ENCODE peak calls at places on chromosomes 5 and 9, in seven cellular contexts. R is mesendoderm, G is trophoblast cell, J is neuronal stem cell, Z is H9, O is IMR-90, K is mesenchymal stem cell. Q is an unnamed sample.

GRCh38 chr5:126446498-126447224 is 23.5 kb downstream of the GRAMD2B start:
- DNase-seq in R (no peak), G (peak), J (no peak), Z (no peak), O (peak), K (peak), Q (no peak)

GRCh38 chr5:32711693-32712462 is 757 bp downstream of the NPR3 start:
- DNase-seq in R (peak), G (no peak), J (peak), Z (peak), O (peak), K (peak), Q (peak)

GRCh38 chr5:154761062-154761740 is 6.0 kb downstream of the LARP1 start:
- DNase-seq in R (no peak), G (no peak), J (no peak), Z (no peak), O (no peak), K (no peak), Q (no peak)

GRCh38 chr5:158115468-158115867 is 256.5 kb upstream of the CLINT1 start:
- DNase-seq in R (no peak), G (no peak), J (no peak), Z (no peak), O (no peak), K (peak), Q (no peak)

GRCh38 chr9:113984639-113985380 is 93.3 kb downstream of the AMBP start:
- DNase-seq in R (no peak), G (no peak), J (no peak), Z (no peak), O (no peak), K (no peak), Q (no peak)

GRCh38 chr5:26023361-26023760 is 1015.0 kb downstream of the CDH9 start:
- DNase-seq in R (no peak), G (no peak), J (no peak), Z (no peak), O (no peak), K (no peak), Q (no peak)

GRCh38 chr5:149409268-149409948 is 30.3 kb upstream of the IL17B start:
- DNase-seq in R (peak), G (no peak), J (no peak), Z (peak), O (no peak), K (peak), Q (no peak)

GRCh38 chr9:126233913-126234525 is 92.6 kb upstream of the MVB12B start:
- DNase-seq in R (no peak), G (no peak), J (no peak), Z (no peak), O (no peak), K (no peak), Q (no peak)

GRCh38 chr9:130117816-130118632 is 54.2 kb upstream of the NCS1 start:
- DNase-seq in R (peak), G (no peak), J (no peak), Z (no peak), O (peak), K (peak), Q (no peak)

GRCh38 chr9:20504930-20505329 is 117.4 kb downstream of the MLLT3 start:
- DNase-seq in R (no peak), G (no peak), J (no peak), Z (no peak), O (no peak), K (no peak), Q (no peak)

GRCh38 chr9:107019216-107019615 is 156.2 kb downstream of the ZNF462 start:
- DNase-seq in R (no peak), G (no peak), J (no peak), Z (no peak), O (peak), K (peak), Q (no peak)

GRCh38 chr9:28598396-28598795 is 1025.1 kb upstream of the C9orf72 start:
- DNase-seq in R (no peak), G (no peak), J (no peak), Z (peak), O (no peak), K (no peak), Q (no peak)

GRCh38 chr5:98928802-98929122 is at the start of gene CHD1:
- DNase-seq in R (peak), G (no peak), J (peak), Z (peak), O (peak), K (peak), Q (peak)

GRCh38 chr5:168219515-168220410 is 71.7 kb upstream of the WWC1 start:
- DNase-seq in R (peak), G (peak), J (peak), Z (peak), O (peak), K (peak), Q (peak)

GRCh38 chr9:122228906-122229837 is at the start of gene LHX6:
- DNase-seq in R (peak), G (no peak), J (no peak), Z (no peak), O (peak), K (peak), Q (no peak)

GRCh38 chr9:16784002-16784401 is 86.5 kb downstream of the BNC2 start:
- DNase-seq in R (no peak), G (no peak), J (no peak), Z (no peak), O (no peak), K (no peak), Q (no peak)

GRCh38 chr9:121788686-121789366 is 137.4 kb downstream of the DAB2IP start:
- DNase-seq in R (peak), G (no peak), J (no peak), Z (peak), O (no peak), K (no peak), Q (no peak)

GRCh38 chr5:133245191-133246052 is 193.6 kb downstream of the HSPA4 start:
- DNase-seq in R (peak), G (peak), J (no peak), Z (no peak), O (peak), K (peak), Q (peak)

GRCh38 chr9:22976454-22976853 is 529.8 kb downstream of the DMRTA1 start:
- DNase-seq in R (no peak), G (no peak), J (no peak), Z (no peak), O (peak), K (no peak), Q (no peak)

GRCh38 chr5:31385774-31386537 is 145.9 kb downstream of the DROSHA start:
- DNase-seq in R (no peak), G (peak), J (no peak), Z (no peak), O (peak), K (peak), Q (no peak)

GRCh38 chr9:132545578-132545977 is 36.8 kb upstream of the BARHL1 start:
- DNase-seq in R (no peak), G (no peak), J (no peak), Z (no peak), O (no peak), K (no peak), Q (no peak)

GRCh38 chr5:171122372-171122771 is 186.7 kb upstream of the TLX3 start:
- DNase-seq in R (no peak), G (no peak), J (no peak), Z (no peak), O (no peak), K (peak), Q (no peak)

GRCh38 chr9:127522727-127523126 is 71.4 kb downstream of the LRSAM1 start:
- DNase-seq in R (no peak), G (peak), J (no peak), Z (no peak), O (no peak), K (peak), Q (no peak)

GRCh38 chr5:38843665-38844064 is 2.1 kb upstream of the OSMR start:
- DNase-seq in R (no peak), G (no peak), J (no peak), Z (no peak), O (no peak), K (peak), Q (no peak)

GRCh38 chr9:131397100-131397790 is 3.4 kb downstream of the PRRC2B start:
- DNase-seq in R (peak), G (peak), J (no peak), Z (peak), O (peak), K (peak), Q (no peak)

GRCh38 chr5:96636601-96637000 is 25.6 kb upstream of the CAST start:
- DNase-seq in R (no peak), G (no peak), J (no peak), Z (no peak), O (no peak), K (no peak), Q (no peak)
- H3K18ac ChIP-seq in R (no peak), G (peak), J (no peak), Z (no peak), O (no peak), K (no peak), Q (no peak)

DNA sequence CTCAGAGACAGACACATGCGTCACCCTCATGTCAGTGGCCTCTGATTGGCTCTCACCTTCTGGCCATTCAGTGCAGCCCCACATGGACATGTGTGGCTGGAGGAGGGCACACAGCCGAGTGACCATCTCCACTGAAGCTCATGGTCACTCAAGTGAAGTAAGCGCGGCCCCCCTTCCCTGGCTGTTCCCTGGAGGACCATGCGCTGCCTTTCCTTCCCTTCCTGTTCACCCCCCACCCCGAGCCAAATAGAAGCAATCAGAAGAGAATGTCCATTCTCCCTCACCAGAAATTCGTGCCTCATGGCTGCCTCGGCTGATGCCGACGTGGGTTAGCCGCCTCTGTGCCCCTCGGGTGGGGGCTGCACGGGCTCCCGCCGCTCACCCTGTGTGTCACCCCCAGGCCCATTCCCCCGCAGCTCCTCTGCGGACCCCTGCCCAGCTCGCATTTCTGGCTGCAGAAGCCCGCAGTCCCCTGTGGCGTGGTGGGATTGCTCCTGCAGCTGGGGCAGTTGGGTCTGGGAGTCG is 12.5 kb upstream of the COL5A1 start:
- DNase-seq in R (no peak), G (no peak), J (no peak), Z (peak), O (no peak), K (no peak), Q (no peak)
- H3K18ac ChIP-seq in R (no peak), G (no peak), J (peak), Z (no peak), O (no peak), K (no peak), Q (no peak)

DNA sequence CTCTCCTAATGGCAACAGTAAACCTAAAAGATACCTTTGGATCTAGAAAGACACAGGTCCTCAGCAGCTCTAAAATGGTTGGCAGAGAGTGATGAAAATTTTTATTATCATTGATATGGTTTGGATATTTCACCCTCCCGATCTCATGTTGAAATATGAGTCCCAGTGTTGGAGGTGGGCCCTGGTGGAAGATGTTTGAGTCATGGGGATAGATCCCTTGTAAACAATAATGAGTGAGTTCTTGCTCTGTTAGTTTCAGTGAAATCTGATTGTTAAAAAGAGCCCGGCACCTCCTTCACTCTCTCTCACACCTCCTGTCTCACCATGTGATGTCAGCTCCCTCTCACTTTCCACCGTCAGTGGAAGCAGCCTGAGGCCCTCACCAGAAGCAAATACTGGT is 117.7 kb downstream of the FRMD3 start:
- DNase-seq in R (no peak), G (no peak), J (no peak), Z (no peak), O (no peak), K (no peak), Q (no peak)
- H3K18ac ChIP-seq in R (no peak), G (no peak), J (no peak), Z (no peak), O (no peak), K (no peak), Q (no peak)

DNA sequence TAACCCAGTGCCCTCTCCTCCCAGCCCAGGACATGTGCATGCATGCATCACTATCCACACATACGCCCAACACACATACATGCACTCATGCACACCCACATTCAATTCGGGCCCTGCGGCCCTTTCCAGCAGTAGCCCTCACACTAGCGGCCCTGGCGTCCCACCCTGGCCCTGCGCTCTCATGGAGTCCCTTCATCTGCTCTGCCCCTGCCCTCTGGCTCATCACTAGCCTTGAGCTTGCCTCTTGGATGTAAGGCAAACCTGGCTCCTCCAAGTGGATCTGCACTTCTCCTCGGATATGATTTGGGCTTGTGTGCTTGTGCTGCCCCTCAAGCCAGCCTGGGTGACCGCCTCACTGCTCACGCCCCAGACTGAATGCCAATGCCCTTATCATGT is 147.2 kb downstream of the SEC61B start:
- DNase-seq in R (no peak), G (peak), J (no peak), Z (no peak), O (no peak), K (no peak), Q (no peak)
- H3K18ac ChIP-seq in R (no peak), G (no peak), J (peak), Z (no peak), O (no peak), K (peak), Q (no peak)

GRCh38 chr5:42785756-42786155 is 25.9 kb downstream of the SELENOP start:
- DNase-seq in R (no peak), G (no peak), J (no peak), Z (no peak), O (no peak), K (no peak), Q (no peak)
- H3K18ac ChIP-seq in R (no peak), G (no peak), J (no peak), Z (no peak), O (no peak), K (no peak), Q (no peak)

Q was measured in H1.